ENCODE peak calls at places on chromosomes 1 and 21, in seven cellular contexts. P, O, T, K, R, E and D are unnamed samples.

GRCh38 chr1:43858324-43858723 is 75.3 kb upstream of the ARTN start:
- DNase-seq in O (peak), K (peak), P (no peak), T (peak), R (no peak), E (peak), D (no peak)

GRCh38 chr1:86258106-86258505 is 101.5 kb upstream of the COL24A1 start:
- DNase-seq in O (no peak), E (no peak), K (peak), T (no peak), P (no peak), R (no peak), D (no peak)

GRCh38 chr1:150429805-150430204 is 57.4 kb upstream of the TARS2 start:
- DNase-seq in R (peak), O (no peak), T (peak), K (no peak), E (no peak), P (no peak), D (peak)

GRCh38 chr1:2050793-2051682 is 827 bp downstream of the PRKCZ start:
- DNase-seq in O (no peak), K (no peak), R (no peak), P (no peak), E (peak), T (peak), D (no peak)

GRCh38 chr1:44072204-44072603 is 40.9 kb upstream of the SLC6A9 start:
- DNase-seq in T (no peak), O (no peak), K (peak), P (no peak), E (no peak), R (no peak), D (no peak)

GRCh38 chr1:244239261-244239770 is 188.2 kb downstream of the ZBTB18 start:
- DNase-seq in O (no peak), E (no peak), K (no peak), P (no peak), T (no peak), R (no peak), D (no peak)

GRCh38 chr1:160481979-160482596 is 41.0 kb downstream of the SLAMF6 start:
- DNase-seq in O (no peak), P (no peak), T (no peak), K (no peak), R (no peak), E (no peak), D (no peak)

GRCh38 chr1:228464487-228464983 is 22.6 kb upstream of the RNF187 start:
- DNase-seq in T (peak), R (peak), K (peak), P (peak), E (peak), O (no peak), D (peak)

GRCh38 chr1:155093938-155094621 is 15.4 kb downstream of the EFNA3 start:
- DNase-seq in P (no peak), T (peak), E (no peak), K (no peak), R (peak), O (no peak), D (no peak)

GRCh38 chr1:178094752-178095645 is 1.1 kb downstream of the RASAL2 start:
- DNase-seq in O (no peak), R (no peak), K (peak), P (no peak), T (no peak), E (no peak), D (no peak)

GRCh38 chr21:33425825-33426224 is 22.6 kb downstream of the IFNGR2 start:
- DNase-seq in T (no peak), P (no peak), E (no peak), O (no peak), K (no peak), R (no peak), D (no peak)

GRCh38 chr21:44761011-44761729 is 40.5 kb downstream of the UBE2G2 start:
- DNase-seq in K (no peak), E (peak), O (no peak), R (peak), P (peak), T (peak), D (no peak)

DNA sequence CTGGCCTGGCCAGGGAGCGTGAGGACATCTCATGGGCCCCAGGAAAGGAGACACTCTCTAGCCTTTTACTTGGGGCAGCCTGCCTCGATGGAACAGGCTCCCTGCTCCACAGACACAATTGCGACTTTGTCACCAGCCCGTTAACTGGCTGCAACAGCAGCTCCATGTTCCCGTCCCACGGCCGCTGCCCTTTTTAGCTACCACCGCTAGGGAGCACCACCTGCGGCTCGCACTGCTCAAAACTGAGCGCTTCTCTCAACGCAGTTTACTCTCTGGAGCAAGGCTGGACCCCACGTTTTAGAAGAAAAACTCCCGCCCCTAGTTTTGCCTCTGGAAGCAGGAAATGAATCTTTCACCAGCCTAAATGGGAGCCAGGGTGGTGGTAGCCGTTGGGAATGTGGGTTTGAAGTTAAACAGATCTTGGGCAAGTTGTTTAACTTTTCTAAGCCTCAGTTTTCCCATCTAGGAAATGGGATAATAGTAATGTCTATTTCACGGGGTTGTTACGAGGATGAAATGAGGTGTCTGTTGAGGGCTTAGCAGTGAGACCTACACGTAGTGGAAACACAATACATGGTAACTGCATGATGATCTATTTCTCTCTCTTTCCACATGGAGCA is 3.5 kb upstream of the LRRC38 start:
- DNase-seq in T (peak), O (no peak), E (peak), R (peak), P (no peak), K (no peak), D (peak)
- TF ChIP-seq CTCF in T (peak), O (peak), E (peak), R (peak), P (no peak), K (no peak), D (peak)

DNA sequence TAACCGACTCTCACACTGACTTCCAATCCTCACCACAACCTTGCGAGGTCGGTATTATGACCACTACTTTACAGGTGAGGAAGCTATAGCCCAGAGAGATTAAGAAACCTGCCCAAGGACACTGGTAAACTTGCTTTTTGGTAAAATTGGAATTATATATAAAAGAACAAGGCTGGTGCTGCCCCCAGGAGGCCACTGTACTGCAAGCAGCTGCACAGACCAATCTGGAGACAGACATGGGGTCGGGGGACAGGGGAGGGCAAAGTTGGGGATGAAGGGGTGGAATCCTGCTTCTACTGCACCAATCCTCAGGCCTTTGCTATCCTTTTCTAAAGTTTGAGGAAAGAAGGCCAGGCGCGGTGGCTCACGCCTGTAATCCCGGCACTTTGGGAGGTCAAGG is 280.8 kb downstream of the SPATA17 start:
- DNase-seq in T (no peak), K (no peak), P (no peak), E (no peak), R (peak), O (no peak), D (no peak)
- TF ChIP-seq CTCF in T (no peak), K (no peak), P (no peak), E (no peak), R (peak), O (no peak), D (no peak)

GRCh38 chr1:209614151-209614420 is 30.6 kb downstream of the CAMK1G start:
- DNase-seq in K (no peak), T (no peak), P (no peak), E (no peak), R (no peak), O (no peak), D (no peak)

GRCh38 chr1:209610378-209610905 is 26.9 kb downstream of the CAMK1G start:
- DNase-seq in E (no peak), T (peak), K (no peak), O (no peak), P (no peak), R (no peak), D (no peak)

GRCh38 chr1:209613351-209614150 is 30.0 kb downstream of the CAMK1G start:
- DNase-seq in E (no peak), O (no peak), P (no peak), K (no peak), R (no peak), T (no peak), D (no peak)

GRCh38 chr1:209612646-209613350 is 29.3 kb downstream of the CAMK1G start:
- DNase-seq in O (no peak), P (no peak), K (no peak), T (no peak), E (no peak), R (no peak), D (no peak)

DNA sequence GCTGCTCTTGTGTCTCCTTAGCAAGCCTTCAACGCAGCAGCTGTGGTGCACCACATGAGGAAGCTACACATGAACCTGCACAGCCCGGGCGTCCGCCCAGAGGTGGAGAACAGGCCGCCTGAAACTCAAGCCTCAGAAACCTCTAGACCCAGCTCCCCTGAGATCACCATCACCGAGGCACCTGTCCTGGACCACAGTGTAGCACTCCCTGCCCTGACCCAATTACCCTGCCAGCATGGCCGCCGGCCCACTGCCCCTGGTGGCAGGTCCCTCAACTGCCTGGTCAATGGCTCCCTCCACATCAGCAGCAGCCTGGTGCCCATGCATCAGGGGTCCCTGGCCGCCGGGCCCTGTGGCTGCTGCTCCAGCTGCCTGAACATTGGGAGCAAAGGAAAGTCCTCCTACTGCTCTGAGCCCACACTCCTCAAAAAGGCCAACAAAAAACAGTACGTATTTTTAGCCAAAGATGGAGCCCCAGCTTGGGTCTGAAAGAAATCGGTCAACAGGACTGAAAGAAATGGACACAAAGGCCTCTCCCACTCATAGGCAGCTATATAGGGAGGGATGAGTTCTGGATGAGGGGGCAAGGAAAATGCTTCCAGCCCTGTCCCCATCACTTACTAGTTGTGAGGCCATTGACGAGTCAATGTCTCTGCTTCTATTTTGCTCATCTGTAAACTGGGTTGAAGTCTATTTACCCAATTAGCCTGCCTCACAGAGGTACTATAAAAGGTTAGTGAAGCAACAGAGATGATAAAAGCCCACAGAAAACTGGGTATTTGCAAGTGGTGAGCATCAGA is 28.5 kb downstream of the CAMK1G start:
- DNase-seq in O (no peak), T (no peak), P (no peak), E (no peak), R (no peak), K (no peak), D (no peak)
- TF ChIP-seq CTCF in O (no peak), T (no peak), P (no peak), E (no peak), R (no peak), K (no peak), D (no peak)

DNA sequence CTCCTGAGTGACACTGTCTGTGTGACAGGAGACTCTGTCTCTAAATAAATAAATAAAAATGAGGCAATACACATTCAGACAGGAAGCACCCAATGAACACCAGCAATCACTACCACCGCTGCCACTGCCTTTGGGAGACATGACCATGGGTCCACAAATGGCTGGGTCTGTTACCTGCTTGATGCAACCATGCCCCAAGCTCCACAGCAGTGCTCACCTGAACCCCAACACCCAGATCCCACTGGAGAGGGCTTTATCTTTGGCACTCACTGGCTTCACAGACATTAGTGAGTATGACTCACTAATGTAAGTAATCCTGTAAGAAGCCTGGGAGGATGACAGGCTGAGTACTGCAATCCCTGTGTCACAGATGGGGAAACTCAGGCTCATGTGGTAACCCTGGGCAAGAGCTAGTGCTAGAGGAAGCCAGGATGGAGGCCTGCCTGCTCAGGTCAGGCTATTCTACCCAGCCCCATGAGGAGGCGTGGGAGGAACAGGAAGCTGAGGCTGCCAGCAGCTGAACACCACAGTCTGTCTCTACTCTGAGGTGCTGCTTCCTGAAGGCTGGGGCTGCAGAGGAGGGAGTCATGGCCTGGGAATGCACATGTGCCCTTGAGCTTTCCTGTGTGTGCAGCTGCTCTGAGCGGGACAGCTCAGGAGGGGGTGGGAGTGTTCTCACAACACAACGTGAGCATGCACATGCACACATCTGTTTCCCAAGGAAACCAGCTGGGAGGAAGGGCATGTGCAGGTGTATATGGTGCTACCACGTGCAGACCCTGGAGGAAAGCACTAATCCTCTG is 43.0 kb downstream of the SLC9A1 start:
- DNase-seq in E (peak), R (peak), P (peak), T (peak), K (peak), O (peak), D (peak)
- TF ChIP-seq CTCF in E (no peak), R (peak), P (peak), T (peak), K (peak), O (peak), D (no peak)

GRCh38 chr1:93700532-93701469 is 19.2 kb upstream of the BCAR3 start:
- DNase-seq in T (no peak), E (no peak), P (peak), O (no peak), R (no peak), K (no peak), D (no peak)
- TF ChIP-seq CTCF in T (no peak), E (no peak), P (no peak), O (no peak), R (no peak), K (no peak), D (no peak)